ENCODE peak calls at places on chromosomes 4 and X, in eight cellular contexts. G is cardiac muscle cell, O is transverse colon, J is heart right ventricle, I is lower lobe of right lung, P is tibial nerve, M is left ventricle myocardium inferior, V is fibroblast of lung. F is an unnamed sample.

GRCh38 chrX:139826065-139827044 is 106.5 kb downstream of the ATP11C start:
- DNase-seq in V (peak; percentile 52), J (no peak), P (no peak), G (no peak), I (no peak), M (no peak), O (no peak), F (no peak)

GRCh38 chr4:106809083-106809482 is 227.0 kb downstream of the DKK2 start:
- DNase-seq in V (peak; percentile 34), I (no peak), J (no peak), O (no peak), P (no peak), G (peak; percentile 26), M (no peak), F (no peak)

GRCh38 chrX:149060921-149061320 is 444.2 kb downstream of the IDS start:
- DNase-seq in O (no peak), V (peak; percentile 36), J (no peak), M (no peak), G (no peak), I (no peak), P (no peak), F (no peak)

GRCh38 chrX:115696939-115697338 is 136.0 kb downstream of the PLS3 start:
- DNase-seq in P (no peak), O (no peak), G (no peak), M (no peak), J (no peak), V (no peak), I (no peak), F (no peak)

GRCh38 chrX:41923257-41923924 is at the start of gene CASK:
- DNase-seq in P (peak; percentile 87), J (peak; percentile 91), M (peak; percentile 92), I (peak; percentile 94), O (peak; percentile 94), V (peak; percentile 90), G (peak; percentile 98), F (peak; percentile 94)

GRCh38 chr4:42464550-42465124 is 67.3 kb downstream of the SHISA3 start:
- DNase-seq in M (no peak), V (no peak), P (no peak), I (no peak), O (no peak), J (no peak), G (no peak), F (no peak)

GRCh38 chrX:150731795-150732194 is 38.6 kb downstream of the MTMR1 start:
- DNase-seq in J (peak; percentile 4), I (no peak), O (no peak), G (no peak), M (no peak), V (peak; percentile 91), P (no peak), F (no peak)

GRCh38 chrX:13008189-13008533 is 33.3 kb downstream of the TMSB4X start:
- DNase-seq in G (no peak), I (no peak), M (no peak), J (no peak), V (no peak), O (no peak), P (no peak), F (no peak)

GRCh38 chrX:119871599-119872395 is at the start of the genes NDUFA1 and RNF113A:
- DNase-seq in V (peak; percentile 85), I (peak; percentile 91), O (peak; percentile 89), P (peak; percentile 60), G (peak; percentile 82), J (peak; percentile 77), M (peak; percentile 82), F (peak; percentile 92)

GRCh38 chr4:134201216-134202098 is at the start of gene PABPC4L:
- DNase-seq in J (peak; percentile 79), I (peak; percentile 45), O (no peak), G (peak; percentile 83), P (no peak), M (peak; percentile 56), V (peak; percentile 63), F (peak; percentile 49)

GRCh38 chr4:61500883-61501282 is 300.8 kb downstream of the ADGRL3 start:
- DNase-seq in V (peak; percentile 29), O (no peak), M (no peak), J (no peak), I (no peak), G (no peak), P (no peak), F (no peak)

GRCh38 chr4:90148574-90149170 is 21.5 kb downstream of the CCSER1 start:
- DNase-seq in J (no peak), V (no peak), P (no peak), M (no peak), G (no peak), I (no peak), O (no peak), F (no peak)

GRCh38 chrX:40152173-40152705 is 54.5 kb upstream of the BCOR start:
- DNase-seq in I (peak; percentile 59), G (no peak), J (no peak), M (no peak), V (no peak), O (peak; percentile 51), P (no peak), F (peak; percentile 79)

GRCh38 chr4:144318797-144319196 is 178.3 kb upstream of the GYPA start:
- DNase-seq in V (no peak), O (no peak), M (no peak), J (no peak), P (no peak), I (no peak), G (no peak), F (no peak)

GRCh38 chr4:125368684-125369083 is 53.9 kb downstream of the FAT4 start:
- DNase-seq in O (no peak), G (no peak), V (peak; percentile 92), M (no peak), P (no peak), I (no peak), J (no peak), F (no peak)

GRCh38 chr4:125497861-125498260 is 183.1 kb downstream of the FAT4 start:
- DNase-seq in O (no peak), G (no peak), P (no peak), V (no peak), J (no peak), M (no peak), I (no peak), F (no peak)

GRCh38 chr4:4555916-4556315 is 14.1 kb upstream of the STX18 start:
- DNase-seq in I (no peak), O (no peak), P (no peak), J (no peak), G (no peak), M (no peak), V (peak; percentile 32), F (no peak)

GRCh38 chrX:66728818-66729271 is 90.0 kb upstream of the EDA2R start:
- DNase-seq in I (peak; percentile 49), O (peak; percentile 54), J (peak; percentile 16), G (peak; percentile 74), M (peak; percentile 19), V (peak; percentile 33), P (peak; percentile 15), F (peak; percentile 15)

GRCh38 chr4:155809835-155810234 is 51.0 kb downstream of the GUCY1B1 start:
- DNase-seq in P (no peak), O (no peak), V (peak; percentile 95), I (no peak), J (peak; percentile 10), M (no peak), G (peak; percentile 74), F (no peak)

GRCh38 chr4:108360857-108361820 is 192.4 kb upstream of the LEF1 start:
- DNase-seq in V (peak; percentile 32), O (no peak), G (peak; percentile 23), J (peak; percentile 5), M (no peak), I (no peak), P (no peak), F (no peak)

GRCh38 chrX:53594354-53594753 is 92.2 kb downstream of the HUWE1 start:
- DNase-seq in I (no peak), V (peak; percentile 5), P (no peak), J (no peak), O (no peak), M (no peak), G (no peak), F (no peak)

GRCh38 chr4:77047037-77047436 is 28.8 kb downstream of the CCNI start:
- DNase-seq in G (no peak), M (no peak), V (peak; percentile 54), I (no peak), O (no peak), J (no peak), P (no peak), F (no peak)

GRCh38 chr4:43277003-43277402 is 384.5 kb downstream of the GRXCR1 start:
- DNase-seq in G (no peak), P (no peak), M (no peak), V (peak; percentile 53), I (no peak), O (no peak), J (no peak), F (no peak)

GRCh38 chrX:33082371-33082770 is 129.0 kb downstream of the DMD start:
- DNase-seq in V (no peak), G (no peak), I (no peak), P (no peak), O (no peak), M (no peak), J (no peak), F (no peak)

GRCh38 chrX:33087411-33087810 is 123.9 kb downstream of the DMD start:
- DNase-seq in O (no peak), I (no peak), P (no peak), J (no peak), M (no peak), G (no peak), V (no peak), F (no peak)

GRCh38 chrX:33086886-33087285 is 124.5 kb downstream of the DMD start:
- DNase-seq in V (no peak), J (no peak), P (no peak), I (no peak), M (no peak), O (no peak), G (no peak), F (no peak)
- H3K27me3 ChIP-seq in V (no peaks in the 10 kb centered on the region), J (no peaks in the 10 kb centered on the region), P (no peaks in the 10 kb centered on the region), I (no peaks in the 10 kb centered on the region), M (no peaks in the 10 kb centered on the region), O (no peaks in the 10 kb centered on the region), G (no peaks in the 10 kb centered on the region), F (no peaks in the 10 kb centered on the region)

DNA sequence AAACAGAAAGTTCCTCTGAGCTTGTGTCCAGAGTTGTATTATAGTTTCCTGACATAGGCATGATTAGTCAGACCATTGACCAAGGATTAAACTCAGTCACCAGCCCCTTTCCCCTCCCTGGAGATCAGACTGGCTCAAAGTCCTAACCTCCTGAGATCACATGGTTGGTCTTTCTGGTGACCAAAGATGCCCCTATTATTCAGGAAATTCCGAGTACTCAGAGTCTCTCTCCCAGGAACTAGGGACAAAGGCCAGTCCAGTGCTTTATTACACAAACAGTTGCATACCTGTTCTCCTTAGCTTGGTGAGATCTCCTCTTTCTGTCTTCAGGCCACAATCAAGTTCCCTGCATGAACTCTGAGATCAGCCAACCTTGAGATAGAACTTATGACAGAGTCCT is 14.5 kb upstream of the ENPP6 start:
- DNase-seq in G (no peak), M (no peak), J (no peak), I (no peak), V (no peak), O (no peak), P (no peak), F (no peak)
- H3K4me1 ChIP-seq in G (no peaks in the 10 kb centered on the region), M (no peaks in the 10 kb centered on the region), J (no peaks in the 10 kb centered on the region), I (no peaks in the 10 kb centered on the region), V (no peaks in the 10 kb centered on the region), O (no peaks in the 10 kb centered on the region), P (no peaks in the 10 kb centered on the region), F (no peaks in the 10 kb centered on the region)

GRCh38 chrX:146409528-146409927 is 400.0 kb upstream of the CXorf51B start:
- DNase-seq in M (no peak), I (no peak), J (no peak), P (no peak), V (no peak), G (no peak), O (no peak), F (no peak)
- H3K9me3 ChIP-seq in M (no peaks in the 10 kb centered on the region), I (no peaks in the 10 kb centered on the region), J (no peaks in the 10 kb centered on the region), P (no peaks in the 10 kb centered on the region), V (no peaks in the 10 kb centered on the region), G (no peaks in the 10 kb centered on the region), O (no peaks in the 10 kb centered on the region), F (no peaks in the 10 kb centered on the region)

GRCh38 chr4:7118013-7118832 is 50.4 kb upstream of the GRPEL1 start:
- DNase-seq in J (no peak), I (no peak), G (no peak), O (no peak), P (no peak), V (no peak), M (no peak), F (no peak)
- H3K27me3 ChIP-seq in J (no peaks in the 10 kb centered on the region), I (peaks cover 5% of the 10 kb centered on the region), G (no peaks in the 10 kb centered on the region), O (no peaks in the 10 kb centered on the region), P (no peaks in the 10 kb centered on the region), V (peaks cover 10% of the 10 kb centered on the region), M (peaks cover 21% of the 10 kb centered on the region), F (no peaks in the 10 kb centered on the region)